ENCODE peak calls at places on chromosomes 5 and 9, in four cellular contexts. One of them, this sample, is unnamed.

GRCh38 chr5:179762079-179762780 is 29.6 kb downstream of the MAML1 start:
- DNase-seq in GM12878: peak
- DNase-seq in HepG2: peak
- DNase-seq in K562: peak
- DNase-seq in this sample: peak

GRCh38 chr5:129771058-129771838 is 23.4 kb downstream of the MINAR2 start:
- DNase-seq in GM12878: peak
- DNase-seq in HepG2: peak
- DNase-seq in K562: peak
- DNase-seq in this sample: peak

GRCh38 chr5:4639959-4640358 is 500.2 kb upstream of the ADAMTS16 start:
- DNase-seq in GM12878: no peak
- DNase-seq in HepG2: no peak
- DNase-seq in K562: no peak
- DNase-seq in this sample: no peak

GRCh38 chr9:95193067-95193466 is 124.4 kb downstream of the FANCC start:
- DNase-seq in GM12878: no peak
- DNase-seq in HepG2: no peak
- DNase-seq in K562: peak
- DNase-seq in this sample: no peak

GRCh38 chr9:128819716-128820664 is 1.7 kb downstream of the ENDOG start:
- DNase-seq in GM12878: no peak
- DNase-seq in HepG2: no peak
- DNase-seq in K562: peak
- DNase-seq in this sample: peak

GRCh38 chr5:145796318-145796717 is 38.8 kb downstream of the PRELID2 start:
- DNase-seq in GM12878: no peak
- DNase-seq in HepG2: no peak
- DNase-seq in K562: no peak
- DNase-seq in this sample: no peak

GRCh38 chr5:98108497-98108896 is 665.0 kb upstream of the RGMB start:
- DNase-seq in GM12878: no peak
- DNase-seq in HepG2: no peak
- DNase-seq in K562: no peak
- DNase-seq in this sample: no peak

GRCh38 chr9:137477778-137478612 is 18.9 kb upstream of the NSMF start:
- DNase-seq in GM12878: no peak
- DNase-seq in HepG2: no peak
- DNase-seq in K562: no peak
- DNase-seq in this sample: no peak

GRCh38 chr9:134545213-134546211 is 96.1 kb upstream of the COL5A1 start:
- DNase-seq in GM12878: no peak
- DNase-seq in HepG2: no peak
- DNase-seq in K562: no peak
- DNase-seq in this sample: no peak

GRCh38 chr9:70466976-70467551 is 52.6 kb upstream of the KLF9 start:
- DNase-seq in GM12878: no peak
- DNase-seq in HepG2: no peak
- DNase-seq in K562: no peak
- DNase-seq in this sample: no peak

GRCh38 chr5:54229041-54229780 is 81.2 kb downstream of the ARL15 start:
- DNase-seq in GM12878: no peak
- DNase-seq in HepG2: peak
- DNase-seq in K562: peak
- DNase-seq in this sample: peak

GRCh38 chr9:123712399-123712798 is 217.5 kb downstream of the DENND1A start:
- DNase-seq in GM12878: no peak
- DNase-seq in HepG2: no peak
- DNase-seq in K562: no peak
- DNase-seq in this sample: peak

GRCh38 chr9:91485006-91485405 is 61.4 kb upstream of the NFIL3 start:
- DNase-seq in GM12878: no peak
- DNase-seq in HepG2: no peak
- DNase-seq in K562: no peak
- DNase-seq in this sample: no peak

GRCh38 chr5:96868603-96869371 is 7.5 kb upstream of the ERAP2 start:
- DNase-seq in GM12878: no peak
- DNase-seq in HepG2: peak
- DNase-seq in K562: peak
- DNase-seq in this sample: peak

GRCh38 chr9:93466416-93467061 is 13.2 kb upstream of the FAM120AOS start:
- DNase-seq in GM12878: no peak
- DNase-seq in HepG2: peak
- DNase-seq in K562: no peak
- DNase-seq in this sample: no peak

GRCh38 chr5:8907168-8907868 is 638.6 kb downstream of the SEMA5A start:
- DNase-seq in GM12878: no peak
- DNase-seq in HepG2: no peak
- DNase-seq in K562: no peak
- DNase-seq in this sample: no peak

GRCh38 chr9:134851015-134851414 is 29.6 kb upstream of the FCN2 start:
- DNase-seq in GM12878: no peak
- DNase-seq in HepG2: no peak
- DNase-seq in K562: no peak
- DNase-seq in this sample: no peak

GRCh38 chr5:103234239-103234975 is 24.2 kb upstream of the MACIR start:
- DNase-seq in GM12878: no peak
- DNase-seq in HepG2: no peak
- DNase-seq in K562: no peak
- DNase-seq in this sample: no peak

GRCh38 chr9:98161851-98162250 is 30.6 kb downstream of the CORO2A start:
- DNase-seq in GM12878: no peak
- DNase-seq in HepG2: no peak
- DNase-seq in K562: no peak
- DNase-seq in this sample: no peak

GRCh38 chr5:13921573-13921972 is 22.9 kb downstream of the DNAH5 start:
- DNase-seq in GM12878: no peak
- DNase-seq in HepG2: no peak
- DNase-seq in K562: no peak
- DNase-seq in this sample: no peak

GRCh38 chr9:90511711-90512110 is 130.9 kb downstream of the DIRAS2 start:
- DNase-seq in GM12878: no peak
- DNase-seq in HepG2: no peak
- DNase-seq in K562: no peak
- DNase-seq in this sample: no peak

GRCh38 chr9:93143830-93144530 is 9.9 kb upstream of the NINJ1 start:
- DNase-seq in GM12878: no peak
- DNase-seq in HepG2: no peak
- DNase-seq in K562: no peak
- DNase-seq in this sample: peak

GRCh38 chr5:174623438-174624019 is 100.9 kb upstream of the MSX2 start:
- DNase-seq in GM12878: no peak
- DNase-seq in HepG2: no peak
- DNase-seq in K562: no peak
- DNase-seq in this sample: peak

GRCh38 chr5:147485046-147485445 is 24.8 kb downstream of the DPYSL3 start:
- DNase-seq in GM12878: no peak
- DNase-seq in HepG2: no peak
- DNase-seq in K562: no peak
- DNase-seq in this sample: no peak

GRCh38 chr5:55899344-55899743 is 48.2 kb downstream of the IL31RA start:
- DNase-seq in GM12878: no peak
- DNase-seq in HepG2: no peak
- DNase-seq in K562: no peak
- DNase-seq in this sample: no peak

GRCh38 chr9:4796988-4797956 is 4.5 kb downstream of the RCL1 start:
- DNase-seq in GM12878: no peak
- DNase-seq in HepG2: peak
- DNase-seq in K562: no peak
- DNase-seq in this sample: peak

GRCh38 chr5:150801117-150801927 is 22.8 kb downstream of the SMIM3 start:
- DNase-seq in GM12878: no peak
- DNase-seq in HepG2: peak
- DNase-seq in K562: peak
- DNase-seq in this sample: peak

GRCh38 chr5:127909078-127909477 is 174.5 kb upstream of the SLC12A2 start:
- DNase-seq in GM12878: no peak
- DNase-seq in HepG2: peak
- DNase-seq in K562: peak
- DNase-seq in this sample: peak

GRCh38 chr9:127722055-127722454 is 6.2 kb downstream of the TTC16 start:
- DNase-seq in GM12878: no peak
- DNase-seq in HepG2: no peak
- DNase-seq in K562: no peak
- DNase-seq in this sample: no peak

DNA sequence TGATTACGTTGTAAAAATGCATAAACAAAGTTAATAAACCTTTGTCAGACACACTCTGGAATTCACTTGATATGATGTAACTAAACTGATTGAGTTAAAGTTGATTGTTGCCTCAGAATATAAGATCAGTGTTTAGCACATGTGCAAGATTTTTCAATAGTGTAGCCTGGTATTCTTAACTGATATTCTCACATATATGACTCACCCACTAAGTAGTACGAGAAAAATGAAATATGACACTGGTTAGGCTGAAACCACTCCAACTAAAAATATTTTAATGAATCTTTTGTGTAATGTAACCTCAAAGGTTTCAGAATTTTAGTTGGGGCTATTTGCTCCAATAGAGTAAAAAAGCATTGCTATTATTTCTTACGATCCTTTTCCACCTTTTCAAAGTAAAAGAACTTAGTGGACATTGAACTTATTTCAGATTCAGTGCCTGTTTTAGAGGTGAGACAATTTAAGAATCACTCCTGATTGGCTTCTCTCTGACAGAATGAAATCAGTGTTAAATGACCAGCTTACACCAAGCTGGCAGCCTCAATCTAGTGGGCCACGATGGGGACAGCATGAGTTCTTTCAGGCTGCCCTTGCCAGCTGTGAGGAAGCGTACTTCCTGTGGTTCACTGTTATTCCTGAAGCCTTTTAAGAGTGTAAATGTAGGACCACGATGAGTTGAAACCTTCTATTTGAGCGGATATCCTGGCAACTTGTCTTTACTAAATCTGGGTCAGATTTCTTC is 277.3 kb upstream of the CDH9 start:
- DNase-seq in GM12878: no peak
- DNase-seq in HepG2: no peak
- DNase-seq in K562: no peak
- DNase-seq in this sample: no peak
- TF ChIP-seq FOXM1 in GM12878: no peak
- TF ChIP-seq FOXM1 in HepG2: no peak
- TF ChIP-seq FOXM1 in K562: no peak
- TF ChIP-seq FOXM1 in this sample: peak

GRCh38 chr5:177447066-177447610 is 524 bp downstream of the PRR7 start:
- DNase-seq in GM12878: no peak
- DNase-seq in HepG2: no peak
- DNase-seq in K562: peak
- DNase-seq in this sample: peak
- TF ChIP-seq POLR2AphosphoS5 in GM12878: no peak
- TF ChIP-seq POLR2AphosphoS5 in HepG2: no peak
- TF ChIP-seq POLR2AphosphoS5 in K562: no peak
- TF ChIP-seq POLR2AphosphoS5 in this sample: no peak

GRCh38 chr5:36875051-36875788 is 1.3 kb upstream of the NIPBL start:
- DNase-seq in GM12878: no peak
- DNase-seq in HepG2: peak
- DNase-seq in K562: peak
- DNase-seq in this sample: peak

GRCh38 chr5:36876965-36877666 is 547 bp downstream of the NIPBL start:
- DNase-seq in GM12878: no peak
- DNase-seq in HepG2: peak
- DNase-seq in K562: peak
- DNase-seq in this sample: peak

GRCh38 chr5:36877667-36878420 is 1.3 kb downstream of the NIPBL start:
- DNase-seq in GM12878: no peak
- DNase-seq in HepG2: peak
- DNase-seq in K562: no peak
- DNase-seq in this sample: peak

GRCh38 chr5:36875789-36876388 is 680 bp upstream of the NIPBL start:
- DNase-seq in GM12878: peak
- DNase-seq in HepG2: peak
- DNase-seq in K562: peak
- DNase-seq in this sample: peak

DNA sequence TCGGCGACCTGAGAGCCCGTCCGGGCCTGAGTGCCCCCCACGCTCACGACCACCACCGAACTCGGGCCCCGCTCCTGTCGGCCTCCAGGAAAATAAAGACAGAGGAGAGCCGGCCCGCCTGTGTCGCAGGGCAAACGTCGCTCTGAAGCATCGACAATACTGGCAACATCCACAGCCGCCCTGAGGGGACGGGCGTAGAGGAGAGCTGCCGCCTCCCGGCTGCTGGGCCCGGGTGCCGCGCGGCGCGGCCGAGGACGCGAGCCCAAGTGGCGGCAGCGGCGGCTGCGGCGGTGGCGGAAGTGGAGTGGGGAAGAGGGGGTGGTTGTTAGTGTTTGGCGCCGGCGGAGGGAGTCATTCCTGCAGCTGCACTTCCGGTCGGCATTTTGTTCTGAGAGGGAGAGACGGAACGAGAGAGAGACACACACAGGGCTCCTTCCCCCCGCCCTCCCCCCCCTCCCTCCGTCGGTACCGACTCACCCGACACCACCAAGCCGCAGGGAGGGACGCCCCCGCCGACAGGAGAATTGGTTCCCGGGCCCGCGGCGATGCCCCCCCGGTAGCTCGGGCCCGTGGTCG is at the start of gene NIPBL:
- DNase-seq in GM12878: peak
- DNase-seq in HepG2: peak
- DNase-seq in K562: peak
- DNase-seq in this sample: peak
- TF ChIP-seq MXI1 in GM12878: peak
- TF ChIP-seq MXI1 in HepG2: peak
- TF ChIP-seq MXI1 in K562: no peak
- TF ChIP-seq MXI1 in this sample: peak

GRCh38 chr9:38358390-38359296 is 33.9 kb upstream of the ALDH1B1 start:
- DNase-seq in GM12878: no peak
- DNase-seq in HepG2: peak
- DNase-seq in K562: no peak
- DNase-seq in this sample: no peak
- TF ChIP-seq FOXM1 in GM12878: no peak
- TF ChIP-seq FOXM1 in HepG2: no peak
- TF ChIP-seq FOXM1 in K562: no peak
- TF ChIP-seq FOXM1 in this sample: no peak

This sample was measured in SK-N-SH.